ENCODE peak calls at places on chromosomes 16 and 17, in seven cellular contexts. P is GM20000, S is fibroblast of the aortic adventitia, G is upper lobe of right lung, E is body of pancreas, H is cardiac fibroblast, C is stomach. U is an unnamed sample.

GRCh38 chr17:50114849-50115357 is 15.1 kb downstream of the SAMD14 start:
- DNase-seq in G (no peak), H (peak; percentile 82), C (peak; percentile 45), P (peak; percentile 81), E (no peak), S (peak; percentile 78), U (peak; percentile 53)

GRCh38 chr16:84703671-84704070 is 3.9 kb downstream of the USP10 start:
- DNase-seq in C (no peak), G (no peak), H (no peak), E (no peak), P (no peak), S (no peak), U (no peak)

GRCh38 chr16:16105646-16106045 is 117.6 kb downstream of the ABCC6 start:
- DNase-seq in E (no peak), G (no peak), S (no peak), H (no peak), P (no peak), C (no peak), U (no peak)

GRCh38 chr16:58451945-58452401 is 48.0 kb upstream of the NDRG4 start:
- DNase-seq in P (no peak), C (no peak), E (no peak), G (no peak), H (peak; percentile 43), S (peak; percentile 88), U (peak; percentile 65)

GRCh38 chr16:77660311-77660710 is 62.0 kb upstream of the NUDT7 start:
- DNase-seq in E (no peak), C (no peak), S (peak; percentile 76), H (peak; percentile 75), G (no peak), P (no peak), U (no peak)

GRCh38 chr17:71922439-71922838 is 198.4 kb upstream of the SOX9 start:
- DNase-seq in E (no peak), S (no peak), P (no peak), C (no peak), G (no peak), H (peak; percentile 53), U (no peak)

GRCh38 chr16:78196527-78196926 is 97.1 kb downstream of the WWOX start:
- DNase-seq in G (no peak), H (no peak), C (no peak), S (no peak), P (no peak), E (no peak), U (no peak)

GRCh38 chr17:80848449-80849102 is 143.1 kb upstream of the CHMP6 start:
- DNase-seq in C (no peak), S (no peak), G (peak; percentile 49), E (no peak), H (no peak), P (no peak), U (no peak)

GRCh38 chr16:15418206-15418605 is 16.2 kb upstream of the BMERB1 start:
- DNase-seq in C (no peak), H (no peak), S (no peak), P (no peak), G (no peak), E (no peak), U (no peak)

GRCh38 chr17:77266891-77267341 is 126.1 kb downstream of the SEC14L1 start:
- DNase-seq in H (no peak), G (no peak), P (peak; percentile 56), S (no peak), C (no peak), E (no peak), U (no peak)

GRCh38 chr16:29662729-29663019 is 373 bp upstream of the SPN start:
- DNase-seq in H (no peak), E (no peak), G (peak; percentile 67), S (no peak), P (peak; percentile 74), C (peak; percentile 27), U (no peak)

GRCh38 chr16:26118575-26118974 is 426.8 kb downstream of the HS3ST4 start:
- DNase-seq in P (no peak), G (no peak), C (no peak), H (no peak), E (no peak), S (no peak), U (no peak)

GRCh38 chr16:10511829-10512228 is 68.6 kb downstream of the EMP2 start:
- DNase-seq in C (no peak), P (no peak), S (no peak), H (no peak), E (no peak), G (no peak), U (no peak)

GRCh38 chr17:79658811-79659207 is 48.0 kb upstream of the RBFOX3 start:
- DNase-seq in P (peak; percentile 12), S (peak; percentile 1), C (no peak), H (peak; percentile 28), E (no peak), G (no peak), U (peak; percentile 5)

GRCh38 chr17:13372432-13372831 is 229.3 kb downstream of the HS3ST3A1 start:
- DNase-seq in G (no peak), H (no peak), C (no peak), S (no peak), P (no peak), E (no peak), U (no peak)

DNA sequence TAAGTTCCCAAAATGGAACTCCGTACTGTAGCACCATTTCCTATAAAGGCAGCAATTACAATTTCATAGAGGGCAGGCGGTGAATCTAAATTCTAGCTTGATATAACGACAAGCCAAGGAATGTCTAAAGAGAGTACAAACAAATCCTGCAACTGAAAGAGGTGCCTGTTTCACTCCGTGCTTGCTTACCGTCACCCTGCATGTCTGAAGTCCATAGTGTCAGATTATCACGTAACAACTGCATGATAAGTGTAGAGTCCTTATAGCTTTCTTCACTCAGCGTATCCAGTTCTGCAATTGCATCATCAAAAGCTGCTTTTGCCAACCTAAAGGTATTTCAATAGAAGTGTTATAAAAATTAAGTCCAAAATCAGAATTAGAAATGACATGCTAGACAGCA is 46.0 kb downstream of the YWHAE start:
- DNase-seq in H (no peak), E (no peak), P (no peak), G (no peak), C (no peak), S (no peak), U (no peak)
- TF ChIP-seq CTCF in H (no peak), E (no peak), P (no peak), G (no peak), C (no peak), S (no peak), U (no peak)

GRCh38 chr17:22161376-22161775 is 469.1 kb downstream of the KCNJ18 start:
- DNase-seq in P (no peak), S (no peak), G (no peak), E (no peak), C (no peak), H (no peak), U (no peak)
- TF ChIP-seq CTCF in P (no peak), S (no peak), G (no peak), E (no peak), C (no peak), H (no peak), U (no peak)

DNA sequence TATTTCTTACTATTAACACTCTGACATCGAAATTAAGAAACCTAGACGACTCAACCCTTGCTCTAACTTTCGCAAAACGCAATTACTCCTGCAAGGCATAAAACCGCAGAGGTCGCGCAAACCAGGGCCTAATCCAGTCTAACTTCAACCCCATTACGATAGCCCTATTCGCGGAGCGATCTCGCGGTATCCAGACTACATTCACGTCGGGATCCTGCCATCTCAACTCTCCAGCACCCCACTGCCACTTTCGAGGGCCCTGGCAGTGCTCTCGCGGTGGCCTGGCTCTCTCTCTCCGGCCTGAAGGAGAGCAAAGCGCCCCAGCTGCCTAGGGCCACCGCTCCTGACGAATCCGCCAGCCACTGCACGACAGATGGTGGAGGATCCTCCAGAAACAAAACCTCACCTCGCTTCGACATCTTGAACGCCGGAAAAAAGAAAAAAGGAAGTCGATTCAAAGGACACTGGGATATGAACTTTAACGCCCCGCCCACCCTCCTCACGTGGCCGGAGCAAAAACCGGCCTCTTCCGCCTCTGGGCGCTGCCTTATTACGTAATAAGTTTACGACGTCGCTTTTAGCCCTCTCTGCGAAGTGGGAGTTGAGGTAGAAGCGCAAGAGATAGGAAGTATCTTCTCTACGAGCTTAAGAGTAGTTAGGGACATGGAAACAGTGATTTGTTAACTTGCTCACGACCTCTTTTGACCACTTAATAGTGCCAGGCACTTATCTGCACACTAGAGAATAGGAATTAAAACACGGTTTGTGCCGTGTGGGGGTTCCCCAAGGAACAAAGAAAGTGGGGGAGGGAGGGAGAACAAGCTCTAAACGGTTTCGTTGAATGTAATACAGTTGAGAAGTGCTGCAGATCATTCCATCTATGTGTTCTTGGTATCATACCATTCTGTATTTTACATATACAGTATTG is at the start of gene RPL23:
- DNase-seq in E (peak; percentile 97), C (peak; percentile 96), P (peak; percentile 91), S (peak; percentile 98), H (peak; percentile 98), G (peak; percentile 95), U (peak; percentile 95)
- TF ChIP-seq CTCF in E (no peak), C (no peak), P (no peak), S (no peak), H (no peak), G (no peak), U (no peak)

GRCh38 chr17:36120221-36120620 is 16.6 kb downstream of the CCL4 start:
- DNase-seq in H (no peak), E (no peak), C (no peak), S (no peak), G (no peak), P (no peak), U (no peak)

GRCh38 chr17:36123431-36123830 is 19.8 kb downstream of the CCL4 start:
- DNase-seq in S (no peak), H (no peak), E (no peak), C (no peak), G (no peak), P (no peak), U (no peak)

GRCh38 chr17:36117505-36118382 is 14.1 kb downstream of the CCL4 start:
- DNase-seq in E (no peak), P (peak; percentile 24), G (no peak), S (no peak), C (no peak), H (no peak), U (no peak)

GRCh38 chr17:36118477-36119353 is 15.1 kb downstream of the CCL4 start:
- DNase-seq in S (no peak), G (no peak), H (no peak), P (no peak), C (no peak), E (no peak), U (no peak)
- TF ChIP-seq CTCF in S (no peak), G (no peak), H (no peak), P (no peak), C (no peak), E (no peak), U (no peak)